ENCODE peak calls at places on chromosomes 3 and 15, in nine cellular contexts. B is IMR-90, F is kidney, K is H9, C is GM23338, Y is colonic mucosa, M is left lung, D is caudate nucleus, I is foreskin keratinocyte. S is an unnamed sample.
A peak's percentile ranks its signal among the peaks of the same experiment; 100 is the strongest.

GRCh38 chr3:112773864-112774263 is 72.8 kb downstream of the CD200R1L start:
- DNase-seq in I (peak; percentile 92), M (peak; percentile 55), D (no peak), B (no peak), F (no peak), Y (no peak), C (no peak), K (no peak), S (no peak)

GRCh38 chr3:34005886-34006285 is 207.5 kb downstream of the PDCD6IP start:
- DNase-seq in F (no peak), C (no peak), Y (no peak), I (no peak), D (no peak), K (no peak), M (no peak), B (peak; percentile 89), S (no peak)

GRCh38 chr3:67384790-67385397 is 269.5 kb downstream of the SUCLG2 start:
- DNase-seq in Y (peak; percentile 30), M (peak; percentile 37), B (peak; percentile 50), I (no peak), F (no peak), K (peak; percentile 77), C (peak; percentile 83), D (no peak), S (peak; percentile 6)

GRCh38 chr3:174116421-174116820 is 718.9 kb downstream of the NLGN1 start:
- DNase-seq in Y (no peak), B (peak; percentile 84), C (no peak), M (no peak), D (no peak), I (no peak), F (no peak), K (no peak), S (no peak)

GRCh38 chr15:67922971-67923646 is 83.3 kb upstream of the RNU6-1 start:
- DNase-seq in K (no peak), Y (no peak), F (no peak), B (no peak), C (no peak), D (no peak), M (no peak), I (no peak), S (no peak)

GRCh38 chr3:111729087-111729846 is 129.8 kb upstream of the PHLDB2 start:
- DNase-seq in D (peak; percentile 2), B (peak; percentile 87), I (no peak), F (peak; percentile 81), Y (peak; percentile 42), C (no peak), M (no peak), K (no peak), S (no peak)

GRCh38 chr3:101823525-101823924 is 25.8 kb upstream of the NFKBIZ start:
- DNase-seq in Y (no peak), D (no peak), F (no peak), M (no peak), B (no peak), I (no peak), K (no peak), C (no peak), S (no peak)

GRCh38 chr15:90482124-90483011 is 47.4 kb upstream of the CRTC3 start:
- DNase-seq in Y (peak; percentile 52), C (peak; percentile 67), F (no peak), K (peak; percentile 41), D (peak; percentile 29), I (no peak), B (peak; percentile 66), M (no peak), S (no peak)

GRCh38 chr3:63809607-63810006 is 9.5 kb upstream of the C3orf49 start:
- DNase-seq in I (peak; percentile 62), B (peak; percentile 47), M (no peak), Y (no peak), C (peak; percentile 22), K (no peak), D (no peak), F (no peak), S (no peak)

DNA sequence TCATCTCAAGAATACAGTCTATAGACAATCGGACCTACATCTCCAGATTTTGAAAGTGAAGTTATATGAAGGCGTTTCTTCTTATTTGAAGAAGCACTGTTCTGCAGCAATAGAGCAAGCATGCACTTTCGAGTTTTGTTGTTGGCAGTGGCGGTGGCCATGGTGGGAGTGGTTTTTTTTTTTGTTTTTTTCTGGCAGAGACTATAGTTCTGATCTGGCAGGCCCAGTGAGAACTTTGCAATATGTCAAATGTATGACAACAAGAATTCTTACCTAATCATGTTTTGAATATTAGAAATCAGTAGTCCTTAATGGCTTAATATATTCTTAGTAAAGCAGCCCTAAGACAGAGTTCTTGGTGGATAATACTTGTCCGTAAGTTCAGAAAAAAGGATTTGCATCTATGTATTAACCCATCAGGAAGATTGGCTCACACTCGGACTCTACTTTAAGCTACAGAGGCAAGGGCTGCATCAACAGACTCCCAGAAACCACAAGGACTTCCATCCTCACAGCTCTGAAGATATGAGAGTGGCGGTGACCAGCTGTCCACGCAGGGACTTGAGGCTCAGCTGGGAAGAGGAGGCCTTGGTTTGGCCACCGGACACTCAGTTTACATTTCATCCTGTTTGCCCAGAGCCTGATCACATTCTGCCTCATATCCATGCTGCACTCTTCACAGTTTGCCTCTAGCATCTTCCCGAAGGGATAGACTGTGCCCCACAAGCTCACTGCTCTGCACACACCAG is 124.1 kb upstream of the THBS1 start:
- DNase-seq in K (no peak), I (no peak), M (no peak), C (no peak), B (no peak), Y (no peak), D (no peak), F (no peak), S (no peak)
- H3K27ac ChIP-seq in K (no peak overlapping the region), I (no peak overlapping the region), M (no peak overlapping the region), C (no peak overlapping the region), B (no peak overlapping the region), Y (no peak overlapping the region), D (no peak overlapping the region), F (no peak overlapping the region), S (no peak overlapping the region)

GRCh38 chr3:16508242-16508575 is 5.3 kb downstream of the RFTN1 start:
- DNase-seq in C (no peak), D (no peak), M (no peak), K (no peak), Y (no peak), I (no peak), B (no peak), F (no peak), S (no peak)

GRCh38 chr3:16506884-16507409 is 6.6 kb downstream of the RFTN1 start:
- DNase-seq in C (no peak), Y (no peak), I (no peak), B (no peak), F (no peak), D (no peak), K (no peak), M (no peak), S (no peak)

GRCh38 chr3:16506451-16506850 is 7.0 kb downstream of the RFTN1 start:
- DNase-seq in D (no peak), M (no peak), F (no peak), I (no peak), K (no peak), C (no peak), B (no peak), Y (no peak), S (no peak)

GRCh38 chr3:16508591-16508995 is 4.9 kb downstream of the RFTN1 start:
- DNase-seq in C (no peak), F (no peak), B (no peak), Y (no peak), D (no peak), K (no peak), M (no peak), I (no peak), S (no peak)

GRCh38 chr3:16507540-16508241 is 5.8 kb downstream of the RFTN1 start:
- DNase-seq in I (no peak), F (no peak), K (no peak), Y (no peak), C (no peak), D (no peak), B (no peak), M (no peak), S (no peak)
- H3K27ac ChIP-seq in I (no peak overlapping the region), F (no peak overlapping the region), K (no peak overlapping the region), Y (no peak overlapping the region), C (no peak overlapping the region), D (no peak overlapping the region), B (no peak overlapping the region), M (no peak overlapping the region), S (no peak overlapping the region)

GRCh38 chr3:20130122-20130521 is 55.9 kb downstream of the SGO1 start:
- DNase-seq in Y (no peak), K (no peak), I (no peak), F (no peak), C (no peak), M (no peak), D (no peak), B (no peak), S (no peak)

GRCh38 chr3:20125289-20125688 is 60.7 kb downstream of the SGO1 start:
- DNase-seq in K (no peak), Y (no peak), B (no peak), D (no peak), I (no peak), C (no peak), M (no peak), F (no peak), S (no peak)

GRCh38 chr3:20125912-20126311 is 60.1 kb downstream of the SGO1 start:
- DNase-seq in F (no peak), D (no peak), M (peak; percentile 35), I (no peak), Y (no peak), B (no peak), C (no peak), K (no peak), S (peak; percentile 43)

GRCh38 chr3:20123121-20123652 is 62.8 kb downstream of the SGO1 start:
- DNase-seq in K (no peak), C (no peak), B (no peak), D (no peak), I (no peak), F (no peak), Y (no peak), M (no peak), S (no peak)

DNA sequence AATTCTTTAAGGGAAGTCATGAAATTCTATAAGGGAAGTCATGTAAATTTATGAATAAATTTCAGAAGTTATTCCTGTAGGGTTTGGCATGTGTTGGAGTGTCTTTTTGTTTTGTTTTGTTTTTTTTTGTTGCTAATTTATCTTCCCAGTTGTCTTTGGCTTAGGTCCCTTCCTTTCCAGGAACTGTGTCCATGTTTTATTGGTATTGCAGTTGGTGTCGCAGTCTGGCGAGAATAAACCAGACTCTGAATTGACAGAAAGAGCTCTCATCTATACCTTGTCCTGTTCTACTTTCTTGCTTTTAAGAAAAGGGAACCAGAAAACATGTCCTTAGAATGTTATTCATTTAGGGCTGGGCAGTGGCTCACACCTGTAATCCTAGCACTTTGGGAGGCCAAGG is 57.6 kb downstream of the SGO1 start:
- DNase-seq in D (no peak), C (no peak), I (no peak), K (no peak), M (no peak), F (no peak), Y (no peak), B (no peak), S (no peak)
- H3K27ac ChIP-seq in D (no peak overlapping the region), C (no peak overlapping the region), I (no peak overlapping the region), K (no peak overlapping the region), M (no peak overlapping the region), F (no peak overlapping the region), Y (no peak overlapping the region), B (no peak overlapping the region), S (no peak overlapping the region)

DNA sequence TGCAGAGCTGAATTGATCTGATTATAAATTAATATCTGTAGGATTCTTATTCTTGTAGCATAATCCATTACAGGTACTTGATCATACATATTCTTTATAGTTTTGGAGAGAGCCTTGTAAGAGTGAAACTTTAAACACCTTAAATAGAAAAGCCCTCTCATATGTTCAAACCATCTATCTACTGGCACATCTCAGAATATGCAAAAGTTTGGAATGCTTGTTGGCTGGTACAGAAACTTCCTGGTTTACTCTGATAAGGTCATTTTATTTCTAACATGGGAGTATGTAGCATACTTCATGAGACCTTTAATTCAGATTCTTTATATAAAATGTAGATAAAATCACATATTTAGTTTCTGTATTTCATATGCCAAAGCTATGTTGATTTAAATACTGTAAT is 21.9 kb upstream of the SELENOT start:
- DNase-seq in K (no peak), Y (no peak), F (no peak), B (no peak), I (no peak), D (no peak), M (no peak), C (no peak), S (no peak)
- H3K27ac ChIP-seq in K (no peak overlapping the region), Y (no peak overlapping the region), F (no peak overlapping the region), B (no peak overlapping the region), I (no peak overlapping the region), D (no peak overlapping the region), M (no peak overlapping the region), C (no peak overlapping the region), S (no peak overlapping the region)

S was measured in HL-60.